ENCODE peak calls at places on chromosomes 11 and 22, in eight cellular contexts. One of them, this sample, is unnamed.

GRCh38 chr11:11504071-11504470 is 117.7 kb downstream of the GALNT18 start:
- DNase-seq in activated naive CD4-positive, alpha-beta T cell treated with Interleukin-2 at 50 U/mL for 16 hours: no peak
- DNase-seq in OCI-LY7: no peak
- DNase-seq in GM12865: no peak
- DNase-seq in lung: no peak
- DNase-seq in CD4-positive, alpha-beta T cell: no peak
- DNase-seq in ELR: no peak
- DNase-seq in BE2C: no peak
- DNase-seq in this sample: no peak

GRCh38 chr22:42473484-42474193 is 41.4 kb upstream of the NFAM1 start:
- DNase-seq in CD4-positive, alpha-beta T cell: no peak
- DNase-seq in OCI-LY7: peak; percentile 73
- DNase-seq in GM12865: peak; percentile 63
- DNase-seq in lung: no peak
- DNase-seq in BE2C: peak; percentile 42
- DNase-seq in ELR: peak; percentile 75
- DNase-seq in activated naive CD4-positive, alpha-beta T cell treated with Interleukin-2 at 50 U/mL for 16 hours: no peak
- DNase-seq in this sample: peak; percentile 16

GRCh38 chr22:22349455-22349836 is 104.9 kb downstream of the VPREB1 start:
- DNase-seq in lung: no peak
- DNase-seq in CD4-positive, alpha-beta T cell: no peak
- DNase-seq in OCI-LY7: no peak
- DNase-seq in activated naive CD4-positive, alpha-beta T cell treated with Interleukin-2 at 50 U/mL for 16 hours: no peak
- DNase-seq in ELR: no peak
- DNase-seq in BE2C: no peak
- DNase-seq in GM12865: no peak
- DNase-seq in this sample: no peak

GRCh38 chr11:13339196-13340153 is 61.9 kb downstream of the BMAL1 start:
- DNase-seq in activated naive CD4-positive, alpha-beta T cell treated with Interleukin-2 at 50 U/mL for 16 hours: peak; percentile 20
- DNase-seq in lung: peak; percentile 36
- DNase-seq in CD4-positive, alpha-beta T cell: no peak
- DNase-seq in OCI-LY7: no peak
- DNase-seq in GM12865: peak; percentile 78
- DNase-seq in BE2C: no peak
- DNase-seq in ELR: peak; percentile 91
- DNase-seq in this sample: peak; percentile 21

GRCh38 chr11:95230054-95231034 is 658 bp downstream of the SESN3 start:
- DNase-seq in CD4-positive, alpha-beta T cell: peak; percentile 9
- DNase-seq in ELR: peak; percentile 3
- DNase-seq in OCI-LY7: peak; percentile 48
- DNase-seq in lung: peak; percentile 30
- DNase-seq in activated naive CD4-positive, alpha-beta T cell treated with Interleukin-2 at 50 U/mL for 16 hours: peak; percentile 36
- DNase-seq in BE2C: peak; percentile 52
- DNase-seq in GM12865: no peak
- DNase-seq in this sample: peak; percentile 16

GRCh38 chr11:111206472-111206871 is 39.1 kb upstream of the POU2AF2 start:
- DNase-seq in OCI-LY7: no peak
- DNase-seq in activated naive CD4-positive, alpha-beta T cell treated with Interleukin-2 at 50 U/mL for 16 hours: no peak
- DNase-seq in BE2C: no peak
- DNase-seq in CD4-positive, alpha-beta T cell: no peak
- DNase-seq in ELR: peak; percentile 62
- DNase-seq in GM12865: no peak
- DNase-seq in lung: no peak
- DNase-seq in this sample: no peak

GRCh38 chr22:43110444-43110926 is at the start of gene BIK:
- DNase-seq in ELR: peak; percentile 59
- DNase-seq in GM12865: peak; percentile 82
- DNase-seq in lung: peak; percentile 41
- DNase-seq in activated naive CD4-positive, alpha-beta T cell treated with Interleukin-2 at 50 U/mL for 16 hours: peak; percentile 49
- DNase-seq in OCI-LY7: peak; percentile 94
- DNase-seq in BE2C: peak; percentile 71
- DNase-seq in CD4-positive, alpha-beta T cell: peak; percentile 51
- DNase-seq in this sample: peak; percentile 34

GRCh38 chr11:123235687-123236261 is 40.7 kb upstream of the CLMP start:
- DNase-seq in BE2C: no peak
- DNase-seq in OCI-LY7: no peak
- DNase-seq in GM12865: no peak
- DNase-seq in activated naive CD4-positive, alpha-beta T cell treated with Interleukin-2 at 50 U/mL for 16 hours: no peak
- DNase-seq in lung: no peak
- DNase-seq in CD4-positive, alpha-beta T cell: no peak
- DNase-seq in ELR: peak; percentile 32
- DNase-seq in this sample: no peak

GRCh38 chr11:69000831-69001245 is 12.2 kb downstream of the MRGPRF start:
- DNase-seq in ELR: peak; percentile 82
- DNase-seq in BE2C: no peak
- DNase-seq in activated naive CD4-positive, alpha-beta T cell treated with Interleukin-2 at 50 U/mL for 16 hours: no peak
- DNase-seq in lung: no peak
- DNase-seq in OCI-LY7: no peak
- DNase-seq in CD4-positive, alpha-beta T cell: no peak
- DNase-seq in GM12865: no peak
- DNase-seq in this sample: no peak

GRCh38 chr11:45031912-45032519 is 81.3 kb upstream of the TP53I11 start:
- DNase-seq in activated naive CD4-positive, alpha-beta T cell treated with Interleukin-2 at 50 U/mL for 16 hours: no peak
- DNase-seq in BE2C: no peak
- DNase-seq in CD4-positive, alpha-beta T cell: no peak
- DNase-seq in GM12865: peak; percentile 68
- DNase-seq in lung: no peak
- DNase-seq in ELR: no peak
- DNase-seq in OCI-LY7: peak; percentile 93
- DNase-seq in this sample: no peak

GRCh38 chr11:120079750-120080610 is 57.9 kb downstream of the TRIM29 start:
- DNase-seq in GM12865: no peak
- DNase-seq in activated naive CD4-positive, alpha-beta T cell treated with Interleukin-2 at 50 U/mL for 16 hours: peak; percentile 5
- DNase-seq in OCI-LY7: peak; percentile 15
- DNase-seq in lung: no peak
- DNase-seq in ELR: peak; percentile 15
- DNase-seq in CD4-positive, alpha-beta T cell: no peak
- DNase-seq in BE2C: peak; percentile 41
- DNase-seq in this sample: no peak

GRCh38 chr22:30238661-30239420 is 7.7 kb downstream of the LIF start:
- DNase-seq in ELR: no peak
- DNase-seq in lung: peak; percentile 52
- DNase-seq in BE2C: no peak
- DNase-seq in activated naive CD4-positive, alpha-beta T cell treated with Interleukin-2 at 50 U/mL for 16 hours: no peak
- DNase-seq in OCI-LY7: no peak
- DNase-seq in CD4-positive, alpha-beta T cell: no peak
- DNase-seq in GM12865: no peak
- DNase-seq in this sample: no peak

GRCh38 chr11:68315581-68315920 is 3.2 kb downstream of the LRP5 start:
- DNase-seq in OCI-LY7: no peak
- DNase-seq in ELR: no peak
- DNase-seq in lung: no peak
- DNase-seq in GM12865: no peak
- DNase-seq in CD4-positive, alpha-beta T cell: no peak
- DNase-seq in activated naive CD4-positive, alpha-beta T cell treated with Interleukin-2 at 50 U/mL for 16 hours: no peak
- DNase-seq in BE2C: no peak
- DNase-seq in this sample: no peak

GRCh38 chr11:8332196-8332595 is 68.5 kb upstream of the LMO1 start:
- DNase-seq in GM12865: no peak
- DNase-seq in ELR: no peak
- DNase-seq in BE2C: no peak
- DNase-seq in OCI-LY7: peak; percentile 7
- DNase-seq in CD4-positive, alpha-beta T cell: no peak
- DNase-seq in activated naive CD4-positive, alpha-beta T cell treated with Interleukin-2 at 50 U/mL for 16 hours: no peak
- DNase-seq in lung: no peak
- DNase-seq in this sample: no peak

GRCh38 chr11:66268953-66269906 is 791 bp downstream of the RAB1B start:
- DNase-seq in ELR: peak; percentile 64
- DNase-seq in BE2C: no peak
- DNase-seq in OCI-LY7: peak; percentile 44
- DNase-seq in activated naive CD4-positive, alpha-beta T cell treated with Interleukin-2 at 50 U/mL for 16 hours: no peak
- DNase-seq in GM12865: peak; percentile 34
- DNase-seq in CD4-positive, alpha-beta T cell: no peak
- DNase-seq in lung: no peak
- DNase-seq in this sample: no peak

GRCh38 chr11:24312464-24313238 is 184.2 kb upstream of the LUZP2 start:
- DNase-seq in activated naive CD4-positive, alpha-beta T cell treated with Interleukin-2 at 50 U/mL for 16 hours: no peak
- DNase-seq in OCI-LY7: no peak
- DNase-seq in CD4-positive, alpha-beta T cell: no peak
- DNase-seq in lung: no peak
- DNase-seq in BE2C: no peak
- DNase-seq in GM12865: no peak
- DNase-seq in ELR: peak; percentile 14
- DNase-seq in this sample: no peak

GRCh38 chr11:72918825-72919224 is 104.6 kb downstream of the ATG16L2 start:
- DNase-seq in GM12865: no peak
- DNase-seq in BE2C: no peak
- DNase-seq in OCI-LY7: no peak
- DNase-seq in CD4-positive, alpha-beta T cell: no peak
- DNase-seq in ELR: no peak
- DNase-seq in lung: no peak
- DNase-seq in activated naive CD4-positive, alpha-beta T cell treated with Interleukin-2 at 50 U/mL for 16 hours: no peak
- DNase-seq in this sample: no peak

GRCh38 chr11:73999581-74000306 is 9.1 kb downstream of the UCP3 start:
- DNase-seq in lung: no peak
- DNase-seq in ELR: no peak
- DNase-seq in OCI-LY7: peak; percentile 90
- DNase-seq in BE2C: no peak
- DNase-seq in GM12865: peak; percentile 38
- DNase-seq in CD4-positive, alpha-beta T cell: no peak
- DNase-seq in activated naive CD4-positive, alpha-beta T cell treated with Interleukin-2 at 50 U/mL for 16 hours: no peak
- DNase-seq in this sample: no peak

GRCh38 chr11:119195680-119196079 is 10.4 kb downstream of the NHERF4 start:
- DNase-seq in activated naive CD4-positive, alpha-beta T cell treated with Interleukin-2 at 50 U/mL for 16 hours: no peak
- DNase-seq in OCI-LY7: no peak
- DNase-seq in lung: peak; percentile 68
- DNase-seq in BE2C: peak; percentile 35
- DNase-seq in CD4-positive, alpha-beta T cell: no peak
- DNase-seq in GM12865: peak; percentile 18
- DNase-seq in ELR: peak; percentile 74
- DNase-seq in this sample: no peak

GRCh38 chr22:37472418-37473006 is 13.7 kb downstream of the MFNG start:
- DNase-seq in CD4-positive, alpha-beta T cell: peak; percentile 48
- DNase-seq in lung: no peak
- DNase-seq in ELR: peak; percentile 65
- DNase-seq in OCI-LY7: peak; percentile 55
- DNase-seq in activated naive CD4-positive, alpha-beta T cell treated with Interleukin-2 at 50 U/mL for 16 hours: peak; percentile 49
- DNase-seq in BE2C: peak; percentile 60
- DNase-seq in GM12865: peak; percentile 44
- DNase-seq in this sample: peak; percentile 66

GRCh38 chr11:41978951-41979350 is 519.5 kb upstream of the LRRC4C start:
- DNase-seq in BE2C: no peak
- DNase-seq in activated naive CD4-positive, alpha-beta T cell treated with Interleukin-2 at 50 U/mL for 16 hours: no peak
- DNase-seq in GM12865: no peak
- DNase-seq in OCI-LY7: no peak
- DNase-seq in ELR: no peak
- DNase-seq in lung: no peak
- DNase-seq in CD4-positive, alpha-beta T cell: no peak
- DNase-seq in this sample: no peak

GRCh38 chr22:35634015-35634414 is 14.2 kb upstream of the APOL6 start:
- DNase-seq in BE2C: no peak
- DNase-seq in GM12865: no peak
- DNase-seq in CD4-positive, alpha-beta T cell: no peak
- DNase-seq in lung: no peak
- DNase-seq in activated naive CD4-positive, alpha-beta T cell treated with Interleukin-2 at 50 U/mL for 16 hours: no peak
- DNase-seq in ELR: no peak
- DNase-seq in OCI-LY7: peak; percentile 45
- DNase-seq in this sample: no peak

GRCh38 chr11:45606514-45607024 is 58.9 kb downstream of the CHST1 start:
- DNase-seq in activated naive CD4-positive, alpha-beta T cell treated with Interleukin-2 at 50 U/mL for 16 hours: no peak
- DNase-seq in lung: no peak
- DNase-seq in OCI-LY7: no peak
- DNase-seq in BE2C: peak; percentile 13
- DNase-seq in CD4-positive, alpha-beta T cell: no peak
- DNase-seq in GM12865: no peak
- DNase-seq in ELR: no peak
- DNase-seq in this sample: no peak

GRCh38 chr22:45776313-45776585 is 104.6 kb downstream of the ATXN10 start:
- DNase-seq in GM12865: no peak
- DNase-seq in CD4-positive, alpha-beta T cell: no peak
- DNase-seq in activated naive CD4-positive, alpha-beta T cell treated with Interleukin-2 at 50 U/mL for 16 hours: no peak
- DNase-seq in ELR: no peak
- DNase-seq in lung: no peak
- DNase-seq in BE2C: no peak
- DNase-seq in OCI-LY7: no peak
- DNase-seq in this sample: no peak

GRCh38 chr22:37690407-37690806 is 4.3 kb downstream of the NOL12 start:
- DNase-seq in ELR: no peak
- DNase-seq in OCI-LY7: no peak
- DNase-seq in lung: no peak
- DNase-seq in BE2C: no peak
- DNase-seq in CD4-positive, alpha-beta T cell: no peak
- DNase-seq in GM12865: no peak
- DNase-seq in activated naive CD4-positive, alpha-beta T cell treated with Interleukin-2 at 50 U/mL for 16 hours: no peak
- DNase-seq in this sample: no peak

This sample was measured in CD8-positive, alpha-beta memory T cell.